ENCODE peak calls at places on chromosomes 13 and 19, in five cellular contexts. V is AG09309, S is fibroblast of mammary gland, Q is right cardiac atrium, M is foreskin fibroblast. T is an unnamed sample.

GRCh38 chr13:46124531-46124966 is 19.7 kb upstream of the CPB2 start:
- DNase-seq in Q (peak; percentile 37), M (no peak), S (no peak), V (no peak), T (no peak)

GRCh38 chr13:88014527-88014926 is 343.4 kb downstream of the SLITRK5 start:
- DNase-seq in S (peak; percentile 12), V (no peak), M (no peak), Q (no peak), T (no peak)

GRCh38 chr13:46893820-46894533 is 2.9 kb downstream of the HTR2A start:
- DNase-seq in M (peak; percentile 79), Q (peak; percentile 91), V (no peak), S (peak; percentile 55), T (no peak)

GRCh38 chr19:57099199-57099661 is 20.6 kb upstream of the USP29 start:
- DNase-seq in Q (peak; percentile 88), S (peak; percentile 47), M (peak; percentile 52), V (peak; percentile 23), T (no peak)

GRCh38 chr13:76944457-76944856 is 3.9 kb upstream of the ACOD1 start:
- DNase-seq in V (no peak), S (peak; percentile 81), Q (no peak), M (peak; percentile 86), T (peak; percentile 27)

GRCh38 chr19:4889034-4889825 is 13.5 kb downstream of the ARRDC5 start:
- DNase-seq in V (no peak), Q (no peak), S (peak; percentile 86), M (peak; percentile 92), T (no peak)

GRCh38 chr19:33376931-33377557 is 3.5 kb downstream of the CEBPG start:
- DNase-seq in V (no peak), S (no peak), M (no peak), Q (no peak), T (no peak)

GRCh38 chr19:45768644-45769053 is 403 bp downstream of the SIX5 start:
- DNase-seq in V (no peak), S (peak; percentile 43), Q (peak; percentile 87), M (peak; percentile 71), T (no peak)

GRCh38 chr13:75691183-75691582 is 55.1 kb downstream of the LMO7 start:
- DNase-seq in Q (no peak), S (peak; percentile 71), V (no peak), M (no peak), T (no peak)

GRCh38 chr13:47188802-47189201 is 291.9 kb upstream of the HTR2A start:
- DNase-seq in S (peak; percentile 98), Q (no peak), M (peak; percentile 96), V (peak; percentile 63), T (peak; percentile 53)

GRCh38 chr19:6806488-6806887 is 34.0 kb downstream of the VAV1 start:
- DNase-seq in Q (no peak), S (no peak), V (no peak), M (no peak), T (no peak)

GRCh38 chr13:71912524-71912923 is 45.5 kb upstream of the DACH1 start:
- DNase-seq in V (no peak), Q (no peak), S (no peak), M (no peak), T (no peak)

GRCh38 chr19:6739390-6739883 is at the start of gene TRIP10:
- DNase-seq in Q (peak; percentile 97), S (peak; percentile 71), M (peak; percentile 89), V (no peak), T (no peak)

GRCh38 chr13:67119481-67119883 is 110.7 kb downstream of the PCDH9 start:
- DNase-seq in S (peak; percentile 93), Q (no peak), M (peak; percentile 94), V (peak; percentile 45), T (peak; percentile 95)

GRCh38 chr13:107838592-107839161 is 376.7 kb downstream of the LIG4 start:
- DNase-seq in S (no peak), V (no peak), M (no peak), Q (no peak), T (no peak)

GRCh38 chr13:70890289-70890688 is 782.0 kb upstream of the KLHL1 start:
- DNase-seq in V (no peak), S (no peak), M (no peak), Q (no peak), T (no peak)

GRCh38 chr13:27644302-27644701 is 22.6 kb downstream of the POLR1D start:
- DNase-seq in Q (no peak), M (peak; percentile 84), V (peak; percentile 47), S (peak; percentile 94), T (peak; percentile 60)

GRCh38 chr19:489418-490196 is 6.7 kb upstream of the MADCAM1 start:
- DNase-seq in M (peak; percentile 76), S (peak; percentile 30), V (no peak), Q (peak; percentile 75), T (no peak)

GRCh38 chr13:109715902-109716301 is 70.5 kb downstream of the IRS2 start:
- DNase-seq in M (peak; percentile 85), Q (no peak), V (peak; percentile 24), S (peak; percentile 74), T (no peak)

GRCh38 chr13:50990540-50991506 is 81.2 kb downstream of the RNASEH2B start:
- DNase-seq in S (peak; percentile 73), V (peak; percentile 21), Q (peak; percentile 80), M (peak; percentile 87), T (no peak)

GRCh38 chr19:55697698-55698097 is 22.7 kb downstream of the EPN1 start:
- DNase-seq in V (no peak), S (no peak), Q (no peak), M (no peak), T (no peak)

GRCh38 chr13:52760078-52760477 is 20.5 kb upstream of the CNMD start:
- DNase-seq in Q (no peak), S (no peak), V (no peak), M (no peak), T (no peak)

GRCh38 chr13:112574476-112575294 is 13.3 kb downstream of the TUBGCP3 start:
- DNase-seq in M (peak; percentile 11), V (no peak), S (no peak), Q (no peak), T (no peak)

GRCh38 chr19:46180701-46181385 is 32.8 kb downstream of the IGFL2 start:
- DNase-seq in Q (no peak), M (peak; percentile 79), S (peak; percentile 77), V (no peak), T (peak; percentile 16)

GRCh38 chr13:73364706-73365105 is 305.9 kb downstream of the KLF5 start:
- DNase-seq in M (no peak), V (no peak), Q (no peak), S (no peak), T (no peak)

GRCh38 chr13:29301027-29301426 is 294.5 kb downstream of the SLC7A1 start:
- DNase-seq in M (no peak), V (no peak), S (no peak), Q (no peak), T (no peak)

GRCh38 chr13:37618554-37618953 is 20.0 kb upstream of the POSTN start:
- DNase-seq in S (peak; percentile 70), M (peak; percentile 72), Q (no peak), V (peak; percentile 67), T (no peak)

GRCh38 chr13:50829896-50830295 is 13.6 kb downstream of the DLEU7 start:
- DNase-seq in Q (no peak), V (peak; percentile 56), M (peak; percentile 81), S (peak; percentile 86), T (peak; percentile 49)

GRCh38 chr13:43411741-43412140 is 375.0 kb downstream of the ENOX1 start:
- DNase-seq in Q (peak; percentile 58), M (no peak), V (no peak), S (no peak), T (no peak)

GRCh38 chr13:20383058-20383457 is 142.6 kb downstream of the CRYL1 start:
- DNase-seq in Q (no peak), V (no peak), S (no peak), M (no peak), T (no peak)

GRCh38 chr13:98488736-98489135 is 88.2 kb downstream of the STK24 start:
- DNase-seq in M (no peak), V (no peak), S (no peak), Q (no peak), T (no peak)

GRCh38 chr19:51691122-51692064 is 1.7 kb upstream of the SPACA6 start:
- DNase-seq in M (peak; percentile 56), S (peak; percentile 52), Q (no peak), V (no peak), T (peak; percentile 37)

DNA sequence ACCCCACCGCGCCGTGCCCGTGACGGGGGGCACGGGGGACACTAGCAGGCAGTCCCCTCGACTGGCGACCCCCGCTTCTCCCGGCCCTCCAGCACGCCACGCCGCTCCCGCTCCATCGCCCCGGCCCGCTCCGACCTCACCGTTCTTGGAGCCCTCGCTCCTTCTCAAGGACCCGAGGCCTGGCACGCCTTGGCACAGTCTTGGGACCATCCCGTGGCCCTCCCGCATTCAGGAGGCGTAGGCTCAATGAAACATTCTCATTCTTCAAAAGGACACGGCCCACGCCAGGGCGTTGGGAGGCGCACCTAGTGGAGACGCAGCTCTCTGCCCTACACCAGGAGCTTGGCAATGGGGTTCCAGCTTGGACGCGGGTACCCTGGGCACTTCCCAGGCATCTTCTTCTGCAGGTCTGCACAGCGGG is 473 bp upstream of the CERS1 start:
- DNase-seq in S (no peak), M (peak; percentile 55), V (no peak), Q (no peak), T (no peak)
- H3K4me3 ChIP-seq in S (no peak overlapping the region), M (no peak overlapping the region), V (peak overlapping the region; percentile 3), Q (peak overlapping the region; percentile 46), T (peak overlapping the region; percentile 23)

DNA sequence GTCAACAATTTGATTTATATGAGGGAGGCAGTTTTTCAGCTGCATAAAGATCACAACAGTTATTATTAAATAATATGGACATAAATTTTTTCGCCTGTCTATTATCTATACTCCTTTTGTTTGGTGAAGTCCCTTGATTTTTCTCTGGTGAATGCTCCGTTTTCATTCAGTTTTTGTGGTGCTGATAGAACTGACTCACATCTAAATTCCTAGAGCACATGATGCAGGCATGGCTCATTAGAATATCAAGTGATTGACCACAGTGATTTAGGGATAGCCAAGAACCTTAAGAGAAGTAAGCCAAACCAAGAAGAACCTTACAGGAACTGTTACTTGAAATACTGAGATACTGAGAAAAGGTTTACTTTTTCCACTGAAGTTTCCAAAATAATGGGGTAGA is 208.9 kb downstream of the PRR20E start:
- DNase-seq in M (no peak), V (no peak), S (no peak), Q (no peak), T (no peak)
- H3K4me3 ChIP-seq in M (no peak overlapping the region), V (no peak overlapping the region), S (no peak overlapping the region), Q (no peak overlapping the region), T (no peak overlapping the region)

DNA sequence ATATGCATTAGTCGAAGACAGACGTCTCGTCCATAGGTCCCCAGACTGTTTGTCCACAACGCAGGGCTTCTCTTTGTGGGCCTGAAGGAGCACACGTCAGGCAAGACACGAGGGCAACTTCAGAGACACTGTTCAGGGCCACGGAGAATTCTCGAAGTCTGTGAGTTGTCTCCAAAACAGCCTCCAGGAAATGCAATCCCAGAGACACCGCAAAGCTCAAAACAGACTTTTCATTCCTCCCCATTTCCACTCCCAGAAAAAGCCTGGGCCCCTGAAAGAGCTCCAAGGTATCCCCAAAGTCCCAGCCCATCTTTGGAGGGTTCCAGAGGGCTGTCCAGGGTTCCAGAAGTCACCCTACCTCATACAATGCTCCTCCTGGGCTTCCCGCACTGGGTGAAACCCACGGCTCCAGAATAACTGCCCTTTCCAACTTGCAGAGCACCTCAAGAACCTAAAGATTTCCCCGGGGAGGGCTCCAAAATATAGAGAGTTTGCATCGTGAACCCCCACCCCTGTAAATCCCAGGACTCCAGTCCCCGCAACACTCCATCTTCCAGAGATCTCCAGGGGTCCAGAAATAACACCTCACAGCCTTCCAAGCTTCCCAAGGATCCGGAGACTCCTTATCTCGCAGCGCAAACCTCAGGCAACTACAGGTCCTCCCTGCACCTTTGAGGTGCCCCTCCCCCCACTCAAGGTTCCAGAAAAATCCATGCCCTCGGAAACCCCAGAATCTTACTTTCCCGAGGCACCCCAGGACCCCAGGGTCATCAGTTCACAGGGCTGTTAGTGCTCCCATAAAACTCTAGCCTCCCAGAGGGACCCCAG is 690 bp upstream of the FTL start:
- DNase-seq in V (no peak), M (peak; percentile 74), S (peak; percentile 59), Q (no peak), T (no peak)
- H3K4me3 ChIP-seq in V (peak overlapping the region; percentile 17), M (peak overlapping the region; percentile 15), S (peak overlapping the region; percentile 15), Q (peak overlapping the region; percentile 53), T (peak overlapping the region; percentile 31)

GRCh38 chr19:35331551-35332214 is 2.7 kb downstream of the CD22 start:
- DNase-seq in Q (peak; percentile 11), S (no peak), M (no peak), V (no peak), T (no peak)
- H3K4me3 ChIP-seq in Q (no peak overlapping the region), S (no peak overlapping the region), M (no peak overlapping the region), V (no peak overlapping the region), T (no peak overlapping the region)